ENCODE peak calls at places on chromosomes 2 and 18, in ten cellular contexts. X, W, A, P, K, D, Y, H, Q and E are unnamed samples.

GRCh38 chr2:168583710-168584521 is 127.8 kb downstream of the CERS6 start:
- DNase-seq in X (peak), W (no peak), A (no peak), P (peak), K (peak), D (no peak), Y (peak), H (no peak), Q (no peak), E (peak)

GRCh38 chr18:79733135-79733609 is 53.6 kb downstream of the CTDP1 start:
- DNase-seq in X (no peak), W (no peak), A (no peak), P (no peak), K (no peak), D (no peak), Y (no peak), H (no peak), Q (no peak), E (no peak)

GRCh38 chr2:29304399-29304798 is 189.2 kb downstream of the CLIP4 start:
- DNase-seq in X (no peak), W (no peak), A (no peak), P (peak), K (peak), D (no peak), Y (no peak), H (no peak), Q (no peak), E (peak)

GRCh38 chr2:231124833-231125232 is at the start of gene HTR2B:
- DNase-seq in X (no peak), W (peak), A (no peak), P (no peak), K (no peak), D (no peak), Y (no peak), H (peak), Q (peak), E (no peak)

GRCh38 chr2:11679491-11680130 is 9.6 kb upstream of the NTSR2 start:
- DNase-seq in X (no peak), W (no peak), A (no peak), P (no peak), K (no peak), D (no peak), Y (no peak), H (no peak), Q (no peak), E (no peak)

GRCh38 chr2:101238930-101239759 is 13.5 kb upstream of the CNOT11 start:
- DNase-seq in X (no peak), W (no peak), A (no peak), P (no peak), K (peak), D (no peak), Y (no peak), H (peak), Q (no peak), E (peak)

GRCh38 chr2:120748310-120748709 is 12.6 kb downstream of the GLI2 start:
- DNase-seq in X (no peak), W (no peak), A (no peak), P (no peak), K (no peak), D (no peak), Y (no peak), H (no peak), Q (no peak), E (no peak)

GRCh38 chr2:230765611-230766300 is 53.1 kb downstream of the CAB39 start:
- DNase-seq in X (no peak), W (no peak), A (no peak), P (no peak), K (no peak), D (no peak), Y (no peak), H (no peak), Q (no peak), E (peak)

GRCh38 chr2:134160793-134161504 is 92.9 kb upstream of the MGAT5 start:
- DNase-seq in X (peak), W (no peak), A (no peak), P (no peak), K (peak), D (no peak), Y (no peak), H (no peak), Q (no peak), E (no peak)

GRCh38 chr2:40202798-40203400 is 249.0 kb downstream of the SLC8A1 start:
- DNase-seq in X (no peak), W (no peak), A (no peak), P (peak), K (peak), D (no peak), Y (peak), H (no peak), Q (no peak), E (peak)

GRCh38 chr2:63553049-63553448 is 35.2 kb downstream of the WDPCP start:
- DNase-seq in X (no peak), W (no peak), A (no peak), P (no peak), K (peak), D (no peak), Y (peak), H (no peak), Q (no peak), E (no peak)

GRCh38 chr2:62661263-62661635 is 44.3 kb upstream of the EHBP1 start:
- DNase-seq in X (no peak), W (no peak), A (no peak), P (peak), K (peak), D (no peak), Y (no peak), H (no peak), Q (no peak), E (no peak)

GRCh38 chr18:67517224-67517765 is 775 bp upstream of the DSEL start:
- DNase-seq in X (peak), W (no peak), A (no peak), P (peak), K (peak), D (no peak), Y (no peak), H (no peak), Q (no peak), E (no peak)

GRCh38 chr2:101717041-101717817 is 19.7 kb downstream of the MAP4K4 start:
- DNase-seq in X (no peak), W (peak), A (no peak), P (no peak), K (no peak), D (no peak), Y (no peak), H (no peak), Q (no peak), E (no peak)

GRCh38 chr2:135952891-135953290 is 32.5 kb downstream of the DARS1 start:
- DNase-seq in X (no peak), W (no peak), A (no peak), P (no peak), K (no peak), D (no peak), Y (no peak), H (peak), Q (no peak), E (no peak)

GRCh38 chr18:62938006-62938405 is 222.7 kb downstream of the PHLPP1 start:
- DNase-seq in X (no peak), W (no peak), A (no peak), P (peak), K (no peak), D (no peak), Y (peak), H (no peak), Q (no peak), E (peak)

GRCh38 chr2:133072837-133073694 is 403.1 kb upstream of the LYPD1 start:
- DNase-seq in X (no peak), W (no peak), A (no peak), P (no peak), K (no peak), D (no peak), Y (no peak), H (no peak), Q (no peak), E (no peak)

GRCh38 chr2:240922982-240923537 is 16.9 kb downstream of the CROCC2 start:
- DNase-seq in X (peak), W (no peak), A (peak), P (no peak), K (no peak), D (no peak), Y (no peak), H (no peak), Q (no peak), E (peak)

GRCh38 chr2:88599527-88599926 is 27.7 kb downstream of the EIF2AK3 start:
- DNase-seq in X (no peak), W (no peak), A (no peak), P (no peak), K (no peak), D (no peak), Y (no peak), H (no peak), Q (no peak), E (no peak)

GRCh38 chr2:152466041-152466440 is 131.1 kb downstream of the FMNL2 start:
- DNase-seq in X (peak), W (no peak), A (peak), P (no peak), K (peak), D (no peak), Y (no peak), H (peak), Q (no peak), E (no peak)

GRCh38 chr18:23283933-23284430 is 148.7 kb downstream of the CABLES1 start:
- DNase-seq in X (no peak), W (no peak), A (no peak), P (peak), K (peak), D (no peak), Y (no peak), H (no peak), Q (peak), E (peak)

GRCh38 chr2:70570041-70570661 is 16.5 kb upstream of the TGFA start:
- DNase-seq in X (no peak), W (no peak), A (no peak), P (peak), K (peak), D (no peak), Y (peak), H (no peak), Q (no peak), E (no peak)

GRCh38 chr2:188628989-188629889 is 337.6 kb downstream of the GULP1 start:
- DNase-seq in X (no peak), W (no peak), A (no peak), P (peak), K (peak), D (no peak), Y (peak), H (no peak), Q (no peak), E (peak)

GRCh38 chr2:39728941-39729351 is 50.1 kb downstream of the THUMPD2 start:
- DNase-seq in X (peak), W (peak), A (peak), P (peak), K (peak), D (peak), Y (peak), H (peak), Q (no peak), E (peak)

GRCh38 chr2:26704441-26704977 is 12.0 kb downstream of the KCNK3 start:
- DNase-seq in X (no peak), W (no peak), A (no peak), P (peak), K (peak), D (no peak), Y (peak), H (no peak), Q (no peak), E (peak)

GRCh38 chr2:43217228-43218220 is 8.9 kb downstream of the ZFP36L2 start:
- DNase-seq in X (no peak), W (no peak), A (peak), P (peak), K (no peak), D (no peak), Y (no peak), H (no peak), Q (no peak), E (peak)

GRCh38 chr2:16012626-16013501 is 72.5 kb downstream of the MYCN start:
- DNase-seq in X (no peak), W (no peak), A (peak), P (no peak), K (no peak), D (no peak), Y (no peak), H (no peak), Q (no peak), E (peak)

GRCh38 chr2:56582570-56582969 is 398.8 kb downstream of the CCDC85A start:
- DNase-seq in X (no peak), W (no peak), A (no peak), P (no peak), K (peak), D (no peak), Y (no peak), H (no peak), Q (no peak), E (no peak)